ENCODE peak calls at places on chromosomes 11 and 22, in eight cellular contexts. One of them, this sample, is unnamed.

GRCh38 chr11:68332186-68332585 is 19.8 kb downstream of the LRP5 start:
- DNase-seq in NCI-H774: no peak
- DNase-seq in CD8-positive, alpha-beta memory T cell: no peak
- DNase-seq in Daoy: no peak
- DNase-seq in stimulated activated naive CD8-positive, alpha-beta T cell treated with anti-CD3 and anti-CD28 coated beads, Interleukin-15, Interleukin-2, amounts not matched to agents 100 U/mL and 50 U/mL, for 24 hours: no peak
- DNase-seq in Kasumi-1: no peak
- DNase-seq in AG08396: no peak
- DNase-seq in ELR: no peak
- DNase-seq in this sample: no peak

GRCh38 chr11:115226556-115226955 is 277.7 kb downstream of the CADM1 start:
- DNase-seq in ELR: peak
- DNase-seq in AG08396: peak
- DNase-seq in NCI-H774: no peak
- DNase-seq in CD8-positive, alpha-beta memory T cell: no peak
- DNase-seq in stimulated activated naive CD8-positive, alpha-beta T cell treated with anti-CD3 and anti-CD28 coated beads, Interleukin-15, Interleukin-2, amounts not matched to agents 100 U/mL and 50 U/mL, for 24 hours: no peak
- DNase-seq in Kasumi-1: no peak
- DNase-seq in Daoy: peak
- DNase-seq in this sample: no peak

GRCh38 chr11:54558919-54559318 is 44.9 kb downstream of the OR4C46 start:
- DNase-seq in ELR: peak
- DNase-seq in Kasumi-1: no peak
- DNase-seq in CD8-positive, alpha-beta memory T cell: no peak
- DNase-seq in NCI-H774: no peak
- DNase-seq in Daoy: no peak
- DNase-seq in stimulated activated naive CD8-positive, alpha-beta T cell treated with anti-CD3 and anti-CD28 coated beads, Interleukin-15, Interleukin-2, amounts not matched to agents 100 U/mL and 50 U/mL, for 24 hours: no peak
- DNase-seq in AG08396: no peak
- DNase-seq in this sample: no peak

GRCh38 chr11:94511932-94512781 is at the start of gene C11orf97:
- DNase-seq in AG08396: peak
- DNase-seq in Daoy: peak
- DNase-seq in ELR: peak
- DNase-seq in NCI-H774: peak
- DNase-seq in CD8-positive, alpha-beta memory T cell: peak
- DNase-seq in Kasumi-1: peak
- DNase-seq in stimulated activated naive CD8-positive, alpha-beta T cell treated with anti-CD3 and anti-CD28 coated beads, Interleukin-15, Interleukin-2, amounts not matched to agents 100 U/mL and 50 U/mL, for 24 hours: peak
- DNase-seq in this sample: no peak

GRCh38 chr11:30445056-30445455 is 122.2 kb downstream of the ARL14EP start:
- DNase-seq in CD8-positive, alpha-beta memory T cell: no peak
- DNase-seq in AG08396: no peak
- DNase-seq in Daoy: no peak
- DNase-seq in ELR: no peak
- DNase-seq in stimulated activated naive CD8-positive, alpha-beta T cell treated with anti-CD3 and anti-CD28 coated beads, Interleukin-15, Interleukin-2, amounts not matched to agents 100 U/mL and 50 U/mL, for 24 hours: no peak
- DNase-seq in NCI-H774: no peak
- DNase-seq in Kasumi-1: no peak
- DNase-seq in this sample: no peak

GRCh38 chr11:33060271-33060670 is 20.9 kb downstream of the TCP11L1 start:
- DNase-seq in stimulated activated naive CD8-positive, alpha-beta T cell treated with anti-CD3 and anti-CD28 coated beads, Interleukin-15, Interleukin-2, amounts not matched to agents 100 U/mL and 50 U/mL, for 24 hours: no peak
- DNase-seq in Kasumi-1: no peak
- DNase-seq in NCI-H774: no peak
- DNase-seq in Daoy: no peak
- DNase-seq in ELR: no peak
- DNase-seq in AG08396: no peak
- DNase-seq in CD8-positive, alpha-beta memory T cell: no peak
- DNase-seq in this sample: no peak

GRCh38 chr11:112734207-112734606 is 227.0 kb upstream of the NCAM1 start:
- DNase-seq in NCI-H774: no peak
- DNase-seq in AG08396: no peak
- DNase-seq in ELR: peak
- DNase-seq in Kasumi-1: no peak
- DNase-seq in stimulated activated naive CD8-positive, alpha-beta T cell treated with anti-CD3 and anti-CD28 coated beads, Interleukin-15, Interleukin-2, amounts not matched to agents 100 U/mL and 50 U/mL, for 24 hours: no peak
- DNase-seq in Daoy: peak
- DNase-seq in CD8-positive, alpha-beta memory T cell: no peak
- DNase-seq in this sample: no peak

GRCh38 chr11:596374-596773 is 19.4 kb downstream of the IRF7 start:
- DNase-seq in CD8-positive, alpha-beta memory T cell: no peak
- DNase-seq in Daoy: no peak
- DNase-seq in stimulated activated naive CD8-positive, alpha-beta T cell treated with anti-CD3 and anti-CD28 coated beads, Interleukin-15, Interleukin-2, amounts not matched to agents 100 U/mL and 50 U/mL, for 24 hours: no peak
- DNase-seq in AG08396: no peak
- DNase-seq in ELR: no peak
- DNase-seq in NCI-H774: no peak
- DNase-seq in Kasumi-1: no peak
- DNase-seq in this sample: peak

GRCh38 chr22:49140921-49141680 is 686.6 kb downstream of the BRD1 start:
- DNase-seq in Daoy: no peak
- DNase-seq in ELR: no peak
- DNase-seq in stimulated activated naive CD8-positive, alpha-beta T cell treated with anti-CD3 and anti-CD28 coated beads, Interleukin-15, Interleukin-2, amounts not matched to agents 100 U/mL and 50 U/mL, for 24 hours: no peak
- DNase-seq in AG08396: no peak
- DNase-seq in NCI-H774: no peak
- DNase-seq in CD8-positive, alpha-beta memory T cell: no peak
- DNase-seq in Kasumi-1: no peak
- DNase-seq in this sample: no peak

GRCh38 chr11:45314900-45315299 is 28.8 kb upstream of the SYT13 start:
- DNase-seq in NCI-H774: no peak
- DNase-seq in Kasumi-1: no peak
- DNase-seq in Daoy: no peak
- DNase-seq in stimulated activated naive CD8-positive, alpha-beta T cell treated with anti-CD3 and anti-CD28 coated beads, Interleukin-15, Interleukin-2, amounts not matched to agents 100 U/mL and 50 U/mL, for 24 hours: no peak
- DNase-seq in AG08396: no peak
- DNase-seq in CD8-positive, alpha-beta memory T cell: no peak
- DNase-seq in ELR: no peak
- DNase-seq in this sample: no peak

GRCh38 chr22:28141614-28142013 is 222.6 kb upstream of the PITPNB start:
- DNase-seq in ELR: peak
- DNase-seq in AG08396: peak
- DNase-seq in Daoy: peak
- DNase-seq in stimulated activated naive CD8-positive, alpha-beta T cell treated with anti-CD3 and anti-CD28 coated beads, Interleukin-15, Interleukin-2, amounts not matched to agents 100 U/mL and 50 U/mL, for 24 hours: no peak
- DNase-seq in CD8-positive, alpha-beta memory T cell: no peak
- DNase-seq in NCI-H774: no peak
- DNase-seq in Kasumi-1: no peak
- DNase-seq in this sample: peak

GRCh38 chr11:107857550-107858216 is 904 bp downstream of the SLC35F2 start:
- DNase-seq in AG08396: no peak
- DNase-seq in Daoy: no peak
- DNase-seq in CD8-positive, alpha-beta memory T cell: no peak
- DNase-seq in stimulated activated naive CD8-positive, alpha-beta T cell treated with anti-CD3 and anti-CD28 coated beads, Interleukin-15, Interleukin-2, amounts not matched to agents 100 U/mL and 50 U/mL, for 24 hours: peak
- DNase-seq in ELR: peak
- DNase-seq in NCI-H774: no peak
- DNase-seq in Kasumi-1: peak
- DNase-seq in this sample: no peak

GRCh38 chr11:123072279-123072678 is 10.3 kb upstream of the HSPA8 start:
- DNase-seq in AG08396: no peak
- DNase-seq in NCI-H774: no peak
- DNase-seq in ELR: no peak
- DNase-seq in stimulated activated naive CD8-positive, alpha-beta T cell treated with anti-CD3 and anti-CD28 coated beads, Interleukin-15, Interleukin-2, amounts not matched to agents 100 U/mL and 50 U/mL, for 24 hours: no peak
- DNase-seq in Daoy: no peak
- DNase-seq in CD8-positive, alpha-beta memory T cell: no peak
- DNase-seq in Kasumi-1: no peak
- DNase-seq in this sample: no peak

GRCh38 chr11:119694334-119694733 is 34.7 kb downstream of the NECTIN1 start:
- DNase-seq in AG08396: no peak
- DNase-seq in ELR: no peak
- DNase-seq in stimulated activated naive CD8-positive, alpha-beta T cell treated with anti-CD3 and anti-CD28 coated beads, Interleukin-15, Interleukin-2, amounts not matched to agents 100 U/mL and 50 U/mL, for 24 hours: no peak
- DNase-seq in Daoy: no peak
- DNase-seq in NCI-H774: no peak
- DNase-seq in CD8-positive, alpha-beta memory T cell: no peak
- DNase-seq in Kasumi-1: no peak
- DNase-seq in this sample: peak

GRCh38 chr11:24233041-24233440 is 263.8 kb upstream of the LUZP2 start:
- DNase-seq in CD8-positive, alpha-beta memory T cell: no peak
- DNase-seq in Kasumi-1: no peak
- DNase-seq in Daoy: no peak
- DNase-seq in NCI-H774: peak
- DNase-seq in stimulated activated naive CD8-positive, alpha-beta T cell treated with anti-CD3 and anti-CD28 coated beads, Interleukin-15, Interleukin-2, amounts not matched to agents 100 U/mL and 50 U/mL, for 24 hours: no peak
- DNase-seq in ELR: no peak
- DNase-seq in AG08396: no peak
- DNase-seq in this sample: no peak

GRCh38 chr11:6402561-6402981 is 12.3 kb downstream of the SMPD1 start:
- DNase-seq in Daoy: peak
- DNase-seq in stimulated activated naive CD8-positive, alpha-beta T cell treated with anti-CD3 and anti-CD28 coated beads, Interleukin-15, Interleukin-2, amounts not matched to agents 100 U/mL and 50 U/mL, for 24 hours: peak
- DNase-seq in Kasumi-1: peak
- DNase-seq in AG08396: no peak
- DNase-seq in ELR: peak
- DNase-seq in NCI-H774: no peak
- DNase-seq in CD8-positive, alpha-beta memory T cell: peak
- DNase-seq in this sample: peak

GRCh38 chr11:64186205-64187165 is 514 bp downstream of the STIP1 start:
- DNase-seq in ELR: peak
- DNase-seq in CD8-positive, alpha-beta memory T cell: no peak
- DNase-seq in AG08396: no peak
- DNase-seq in NCI-H774: no peak
- DNase-seq in Kasumi-1: no peak
- DNase-seq in Daoy: no peak
- DNase-seq in stimulated activated naive CD8-positive, alpha-beta T cell treated with anti-CD3 and anti-CD28 coated beads, Interleukin-15, Interleukin-2, amounts not matched to agents 100 U/mL and 50 U/mL, for 24 hours: peak
- DNase-seq in this sample: no peak

GRCh38 chr11:116543099-116543498 is 229.7 kb downstream of the BUD13 start:
- DNase-seq in ELR: no peak
- DNase-seq in AG08396: no peak
- DNase-seq in CD8-positive, alpha-beta memory T cell: no peak
- DNase-seq in Kasumi-1: no peak
- DNase-seq in NCI-H774: no peak
- DNase-seq in Daoy: no peak
- DNase-seq in stimulated activated naive CD8-positive, alpha-beta T cell treated with anti-CD3 and anti-CD28 coated beads, Interleukin-15, Interleukin-2, amounts not matched to agents 100 U/mL and 50 U/mL, for 24 hours: no peak
- DNase-seq in this sample: no peak

GRCh38 chr22:38273135-38273761 is 438 bp upstream of the TMEM184B start:
- DNase-seq in NCI-H774: no peak
- DNase-seq in CD8-positive, alpha-beta memory T cell: no peak
- DNase-seq in Daoy: no peak
- DNase-seq in Kasumi-1: no peak
- DNase-seq in ELR: no peak
- DNase-seq in stimulated activated naive CD8-positive, alpha-beta T cell treated with anti-CD3 and anti-CD28 coated beads, Interleukin-15, Interleukin-2, amounts not matched to agents 100 U/mL and 50 U/mL, for 24 hours: no peak
- DNase-seq in AG08396: no peak
- DNase-seq in this sample: no peak

GRCh38 chr11:95230054-95231034 is 658 bp downstream of the SESN3 start:
- DNase-seq in AG08396: peak
- DNase-seq in stimulated activated naive CD8-positive, alpha-beta T cell treated with anti-CD3 and anti-CD28 coated beads, Interleukin-15, Interleukin-2, amounts not matched to agents 100 U/mL and 50 U/mL, for 24 hours: peak
- DNase-seq in Daoy: peak
- DNase-seq in ELR: peak
- DNase-seq in CD8-positive, alpha-beta memory T cell: peak
- DNase-seq in NCI-H774: no peak
- DNase-seq in Kasumi-1: peak
- DNase-seq in this sample: no peak

GRCh38 chr11:73194593-73194992 is 23.5 kb upstream of the P2RY2 start:
- DNase-seq in ELR: peak
- DNase-seq in NCI-H774: no peak
- DNase-seq in stimulated activated naive CD8-positive, alpha-beta T cell treated with anti-CD3 and anti-CD28 coated beads, Interleukin-15, Interleukin-2, amounts not matched to agents 100 U/mL and 50 U/mL, for 24 hours: no peak
- DNase-seq in CD8-positive, alpha-beta memory T cell: no peak
- DNase-seq in AG08396: no peak
- DNase-seq in Daoy: peak
- DNase-seq in Kasumi-1: no peak
- DNase-seq in this sample: no peak

GRCh38 chr11:100550910-100551309 is 136.2 kb upstream of the ARHGAP42 start:
- DNase-seq in AG08396: no peak
- DNase-seq in NCI-H774: peak
- DNase-seq in stimulated activated naive CD8-positive, alpha-beta T cell treated with anti-CD3 and anti-CD28 coated beads, Interleukin-15, Interleukin-2, amounts not matched to agents 100 U/mL and 50 U/mL, for 24 hours: no peak
- DNase-seq in Kasumi-1: no peak
- DNase-seq in CD8-positive, alpha-beta memory T cell: no peak
- DNase-seq in ELR: no peak
- DNase-seq in Daoy: no peak
- DNase-seq in this sample: no peak

GRCh38 chr22:22746963-22747933 is 102.8 kb downstream of the GGTLC2 start:
- DNase-seq in Daoy: no peak
- DNase-seq in AG08396: no peak
- DNase-seq in ELR: no peak
- DNase-seq in Kasumi-1: no peak
- DNase-seq in NCI-H774: no peak
- DNase-seq in stimulated activated naive CD8-positive, alpha-beta T cell treated with anti-CD3 and anti-CD28 coated beads, Interleukin-15, Interleukin-2, amounts not matched to agents 100 U/mL and 50 U/mL, for 24 hours: no peak
- DNase-seq in CD8-positive, alpha-beta memory T cell: no peak
- DNase-seq in this sample: no peak

GRCh38 chr11:2250041-2250440 is 20.3 kb downstream of the ASCL2 start:
- DNase-seq in NCI-H774: no peak
- DNase-seq in Kasumi-1: no peak
- DNase-seq in AG08396: no peak
- DNase-seq in ELR: no peak
- DNase-seq in CD8-positive, alpha-beta memory T cell: no peak
- DNase-seq in Daoy: no peak
- DNase-seq in stimulated activated naive CD8-positive, alpha-beta T cell treated with anti-CD3 and anti-CD28 coated beads, Interleukin-15, Interleukin-2, amounts not matched to agents 100 U/mL and 50 U/mL, for 24 hours: no peak
- DNase-seq in this sample: no peak

GRCh38 chr11:64449381-64450167 is 90.6 kb downstream of the RPS6KA4 start:
- DNase-seq in stimulated activated naive CD8-positive, alpha-beta T cell treated with anti-CD3 and anti-CD28 coated beads, Interleukin-15, Interleukin-2, amounts not matched to agents 100 U/mL and 50 U/mL, for 24 hours: peak
- DNase-seq in CD8-positive, alpha-beta memory T cell: peak
- DNase-seq in ELR: peak
- DNase-seq in Kasumi-1: peak
- DNase-seq in NCI-H774: peak
- DNase-seq in Daoy: peak
- DNase-seq in AG08396: peak
- DNase-seq in this sample: peak

GRCh38 chr22:17742528-17742902 is 31.8 kb downstream of the BID start:
- DNase-seq in AG08396: peak
- DNase-seq in stimulated activated naive CD8-positive, alpha-beta T cell treated with anti-CD3 and anti-CD28 coated beads, Interleukin-15, Interleukin-2, amounts not matched to agents 100 U/mL and 50 U/mL, for 24 hours: peak
- DNase-seq in ELR: peak
- DNase-seq in NCI-H774: peak
- DNase-seq in Kasumi-1: peak
- DNase-seq in Daoy: peak
- DNase-seq in CD8-positive, alpha-beta memory T cell: peak
- DNase-seq in this sample: no peak

GRCh38 chr11:69642913-69643632 is 2.1 kb downstream of the CCND1 start:
- DNase-seq in Daoy: peak
- DNase-seq in CD8-positive, alpha-beta memory T cell: peak
- DNase-seq in NCI-H774: peak
- DNase-seq in Kasumi-1: peak
- DNase-seq in AG08396: peak
- DNase-seq in ELR: peak
- DNase-seq in stimulated activated naive CD8-positive, alpha-beta T cell treated with anti-CD3 and anti-CD28 coated beads, Interleukin-15, Interleukin-2, amounts not matched to agents 100 U/mL and 50 U/mL, for 24 hours: peak
- DNase-seq in this sample: peak

GRCh38 chr22:17829691-17830040 is 55.4 kb upstream of the BID start:
- DNase-seq in Daoy: no peak
- DNase-seq in Kasumi-1: no peak
- DNase-seq in stimulated activated naive CD8-positive, alpha-beta T cell treated with anti-CD3 and anti-CD28 coated beads, Interleukin-15, Interleukin-2, amounts not matched to agents 100 U/mL and 50 U/mL, for 24 hours: no peak
- DNase-seq in AG08396: no peak
- DNase-seq in ELR: peak
- DNase-seq in NCI-H774: no peak
- DNase-seq in CD8-positive, alpha-beta memory T cell: no peak
- DNase-seq in this sample: no peak

GRCh38 chr11:65501005-65501529 is 2.2 kb downstream of the MALAT1 start:
- DNase-seq in ELR: peak
- DNase-seq in Kasumi-1: no peak
- DNase-seq in Daoy: no peak
- DNase-seq in NCI-H774: no peak
- DNase-seq in AG08396: no peak
- DNase-seq in CD8-positive, alpha-beta memory T cell: no peak
- DNase-seq in stimulated activated naive CD8-positive, alpha-beta T cell treated with anti-CD3 and anti-CD28 coated beads, Interleukin-15, Interleukin-2, amounts not matched to agents 100 U/mL and 50 U/mL, for 24 hours: no peak
- DNase-seq in this sample: no peak

GRCh38 chr11:20035701-20036601 is 124.3 kb downstream of the DBX1 start:
- DNase-seq in AG08396: peak
- DNase-seq in Daoy: peak
- DNase-seq in stimulated activated naive CD8-positive, alpha-beta T cell treated with anti-CD3 and anti-CD28 coated beads, Interleukin-15, Interleukin-2, amounts not matched to agents 100 U/mL and 50 U/mL, for 24 hours: no peak
- DNase-seq in Kasumi-1: no peak
- DNase-seq in CD8-positive, alpha-beta memory T cell: no peak
- DNase-seq in ELR: peak
- DNase-seq in NCI-H774: peak
- DNase-seq in this sample: peak

GRCh38 chr11:33449798-33450197 is 192.6 kb downstream of the HIPK3 start:
- DNase-seq in AG08396: peak
- DNase-seq in stimulated activated naive CD8-positive, alpha-beta T cell treated with anti-CD3 and anti-CD28 coated beads, Interleukin-15, Interleukin-2, amounts not matched to agents 100 U/mL and 50 U/mL, for 24 hours: no peak
- DNase-seq in Daoy: peak
- DNase-seq in CD8-positive, alpha-beta memory T cell: no peak
- DNase-seq in Kasumi-1: no peak
- DNase-seq in NCI-H774: no peak
- DNase-seq in ELR: peak
- DNase-seq in this sample: no peak

GRCh38 chr11:78927511-78927910 is 352.8 kb upstream of the NARS2 start:
- DNase-seq in CD8-positive, alpha-beta memory T cell: no peak
- DNase-seq in NCI-H774: no peak
- DNase-seq in Daoy: no peak
- DNase-seq in stimulated activated naive CD8-positive, alpha-beta T cell treated with anti-CD3 and anti-CD28 coated beads, Interleukin-15, Interleukin-2, amounts not matched to agents 100 U/mL and 50 U/mL, for 24 hours: no peak
- DNase-seq in AG08396: no peak
- DNase-seq in Kasumi-1: no peak
- DNase-seq in ELR: no peak
- DNase-seq in this sample: no peak

GRCh38 chr11:100851129-100851528 is 164.0 kb downstream of the ARHGAP42 start:
- DNase-seq in Daoy: no peak
- DNase-seq in NCI-H774: no peak
- DNase-seq in CD8-positive, alpha-beta memory T cell: no peak
- DNase-seq in ELR: peak
- DNase-seq in stimulated activated naive CD8-positive, alpha-beta T cell treated with anti-CD3 and anti-CD28 coated beads, Interleukin-15, Interleukin-2, amounts not matched to agents 100 U/mL and 50 U/mL, for 24 hours: no peak
- DNase-seq in Kasumi-1: no peak
- DNase-seq in AG08396: no peak
- DNase-seq in this sample: no peak

GRCh38 chr22:36775966-36776669 is at the start of gene IFT27:
- DNase-seq in stimulated activated naive CD8-positive, alpha-beta T cell treated with anti-CD3 and anti-CD28 coated beads, Interleukin-15, Interleukin-2, amounts not matched to agents 100 U/mL and 50 U/mL, for 24 hours: peak
- DNase-seq in Daoy: peak
- DNase-seq in ELR: peak
- DNase-seq in CD8-positive, alpha-beta memory T cell: peak
- DNase-seq in AG08396: peak
- DNase-seq in NCI-H774: peak
- DNase-seq in Kasumi-1: peak
- DNase-seq in this sample: peak